ENCODE peak calls at places on chromosomes 7 and 10, in nine cellular contexts. One of them, this sample, is unnamed.

GRCh38 chr10:131691481-131692090 is 209.2 kb upstream of the PPP2R2D start:
- DNase-seq in AG10803: no peak
- DNase-seq in GM10248: no peak
- DNase-seq in ovary: no peak
- DNase-seq in upper lobe of right lung: peak
- DNase-seq in GM12865: no peak
- DNase-seq in mammary epithelial cell: no peak
- DNase-seq in A549: no peak
- DNase-seq in stomach: no peak
- DNase-seq in this sample: no peak

GRCh38 chr10:130960531-130960930 is 351.0 kb downstream of the TCERG1L start:
- DNase-seq in A549: no peak
- DNase-seq in mammary epithelial cell: no peak
- DNase-seq in GM10248: no peak
- DNase-seq in GM12865: no peak
- DNase-seq in stomach: no peak
- DNase-seq in ovary: no peak
- DNase-seq in upper lobe of right lung: no peak
- DNase-seq in AG10803: no peak
- DNase-seq in this sample: no peak

GRCh38 chr10:75616874-75617478 is 185.6 kb downstream of the LRMDA start:
- DNase-seq in A549: no peak
- DNase-seq in upper lobe of right lung: peak
- DNase-seq in mammary epithelial cell: no peak
- DNase-seq in ovary: no peak
- DNase-seq in GM12865: no peak
- DNase-seq in AG10803: no peak
- DNase-seq in stomach: no peak
- DNase-seq in GM10248: no peak
- DNase-seq in this sample: no peak

GRCh38 chr7:37281368-37282092 is 167.1 kb downstream of the ELMO1 start:
- DNase-seq in ovary: no peak
- DNase-seq in AG10803: no peak
- DNase-seq in stomach: no peak
- DNase-seq in mammary epithelial cell: no peak
- DNase-seq in GM10248: no peak
- DNase-seq in A549: no peak
- DNase-seq in upper lobe of right lung: no peak
- DNase-seq in GM12865: no peak
- DNase-seq in this sample: no peak

GRCh38 chr7:23607130-23607529 is 9.9 kb downstream of the CCDC126 start:
- DNase-seq in GM10248: no peak
- DNase-seq in AG10803: no peak
- DNase-seq in mammary epithelial cell: no peak
- DNase-seq in stomach: no peak
- DNase-seq in A549: no peak
- DNase-seq in ovary: no peak
- DNase-seq in upper lobe of right lung: no peak
- DNase-seq in GM12865: no peak
- DNase-seq in this sample: no peak

GRCh38 chr10:130493446-130494198 is 357.4 kb downstream of the GLRX3 start:
- DNase-seq in ovary: no peak
- DNase-seq in stomach: no peak
- DNase-seq in A549: no peak
- DNase-seq in mammary epithelial cell: no peak
- DNase-seq in upper lobe of right lung: no peak
- DNase-seq in GM10248: no peak
- DNase-seq in AG10803: no peak
- DNase-seq in GM12865: no peak
- DNase-seq in this sample: no peak

GRCh38 chr7:137142376-137142775 is 201.2 kb downstream of the PTN start:
- DNase-seq in stomach: no peak
- DNase-seq in AG10803: no peak
- DNase-seq in A549: no peak
- DNase-seq in GM12865: no peak
- DNase-seq in GM10248: no peak
- DNase-seq in mammary epithelial cell: peak
- DNase-seq in ovary: no peak
- DNase-seq in upper lobe of right lung: no peak
- DNase-seq in this sample: peak

GRCh38 chr7:46352335-46352954 is 431.4 kb upstream of the IGFBP3 start:
- DNase-seq in upper lobe of right lung: no peak
- DNase-seq in GM10248: peak
- DNase-seq in mammary epithelial cell: peak
- DNase-seq in AG10803: peak
- DNase-seq in stomach: no peak
- DNase-seq in GM12865: peak
- DNase-seq in A549: peak
- DNase-seq in ovary: peak
- DNase-seq in this sample: peak

GRCh38 chr10:73110345-73110849 is at the start of gene NUDT13:
- DNase-seq in upper lobe of right lung: no peak
- DNase-seq in AG10803: peak
- DNase-seq in GM12865: peak
- DNase-seq in stomach: peak
- DNase-seq in GM10248: peak
- DNase-seq in mammary epithelial cell: peak
- DNase-seq in A549: peak
- DNase-seq in ovary: peak
- DNase-seq in this sample: peak

GRCh38 chr7:28862876-28863275 is 95.3 kb downstream of the TRIL start:
- DNase-seq in AG10803: no peak
- DNase-seq in ovary: no peak
- DNase-seq in GM10248: no peak
- DNase-seq in GM12865: no peak
- DNase-seq in mammary epithelial cell: no peak
- DNase-seq in A549: no peak
- DNase-seq in upper lobe of right lung: no peak
- DNase-seq in stomach: no peak
- DNase-seq in this sample: peak

GRCh38 chr7:45027774-45028114 is 27.7 kb downstream of the CCM2 start:
- DNase-seq in AG10803: no peak
- DNase-seq in GM12865: peak
- DNase-seq in upper lobe of right lung: no peak
- DNase-seq in stomach: no peak
- DNase-seq in mammary epithelial cell: no peak
- DNase-seq in GM10248: no peak
- DNase-seq in A549: no peak
- DNase-seq in ovary: no peak
- DNase-seq in this sample: no peak

GRCh38 chr10:11593612-11594011 is 17.8 kb downstream of the USP6NL start:
- DNase-seq in GM10248: no peak
- DNase-seq in AG10803: no peak
- DNase-seq in GM12865: no peak
- DNase-seq in A549: no peak
- DNase-seq in stomach: no peak
- DNase-seq in ovary: no peak
- DNase-seq in mammary epithelial cell: no peak
- DNase-seq in upper lobe of right lung: no peak
- DNase-seq in this sample: no peak

GRCh38 chr7:53237344-53237913 is 202.0 kb downstream of the POM121L12 start:
- DNase-seq in GM10248: no peak
- DNase-seq in mammary epithelial cell: no peak
- DNase-seq in stomach: no peak
- DNase-seq in upper lobe of right lung: no peak
- DNase-seq in ovary: no peak
- DNase-seq in A549: no peak
- DNase-seq in GM12865: no peak
- DNase-seq in AG10803: no peak
- DNase-seq in this sample: no peak

GRCh38 chr7:53238021-53238605 is 202.7 kb downstream of the POM121L12 start:
- DNase-seq in GM12865: no peak
- DNase-seq in upper lobe of right lung: no peak
- DNase-seq in A549: no peak
- DNase-seq in GM10248: no peak
- DNase-seq in mammary epithelial cell: no peak
- DNase-seq in AG10803: no peak
- DNase-seq in stomach: no peak
- DNase-seq in ovary: no peak
- DNase-seq in this sample: no peak
- TF ChIP-seq CTCF in GM12865: no peak
- TF ChIP-seq CTCF in upper lobe of right lung: no peak
- TF ChIP-seq CTCF in A549: no peak
- TF ChIP-seq CTCF in GM10248: no peak
- TF ChIP-seq CTCF in mammary epithelial cell: no peak
- TF ChIP-seq CTCF in AG10803: no peak
- TF ChIP-seq CTCF in stomach: no peak
- TF ChIP-seq CTCF in ovary: no peak
- TF ChIP-seq CTCF in this sample: no peak

GRCh38 chr10:106355450-106355849 is 809.1 kb downstream of the SORCS1 start:
- DNase-seq in stomach: no peak
- DNase-seq in ovary: no peak
- DNase-seq in GM10248: no peak
- DNase-seq in GM12865: peak
- DNase-seq in AG10803: no peak
- DNase-seq in upper lobe of right lung: no peak
- DNase-seq in A549: no peak
- DNase-seq in mammary epithelial cell: no peak
- DNase-seq in this sample: no peak
- TF ChIP-seq CTCF in stomach: no peak
- TF ChIP-seq CTCF in ovary: no peak
- TF ChIP-seq CTCF in GM10248: peak
- TF ChIP-seq CTCF in GM12865: no peak
- TF ChIP-seq CTCF in AG10803: peak
- TF ChIP-seq CTCF in upper lobe of right lung: no peak
- TF ChIP-seq CTCF in A549: no peak
- TF ChIP-seq CTCF in mammary epithelial cell: peak
- TF ChIP-seq CTCF in this sample: peak

DNA sequence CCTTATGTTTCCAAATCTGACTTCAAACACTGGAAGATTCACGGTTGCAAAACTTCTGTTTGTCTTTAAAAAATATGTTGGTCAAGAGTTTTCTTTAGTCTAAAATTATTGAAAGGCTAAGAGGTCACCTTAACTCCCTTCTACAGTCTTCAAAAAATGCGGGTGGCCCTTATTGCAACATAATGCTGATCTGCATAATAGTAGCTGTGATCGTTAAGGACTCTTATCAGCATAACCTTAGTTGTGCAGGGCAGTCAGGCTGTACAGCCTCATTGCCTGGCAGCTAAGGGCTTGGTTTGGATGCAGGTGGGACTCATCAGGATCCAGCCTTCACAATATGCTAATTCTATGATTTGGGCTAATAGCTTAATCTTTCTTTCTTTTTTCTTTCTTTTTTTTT is 15.0 kb downstream of the KIAA1217 start:
- DNase-seq in GM12865: no peak
- DNase-seq in mammary epithelial cell: no peak
- DNase-seq in AG10803: no peak
- DNase-seq in stomach: no peak
- DNase-seq in upper lobe of right lung: no peak
- DNase-seq in A549: no peak
- DNase-seq in GM10248: no peak
- DNase-seq in ovary: peak
- DNase-seq in this sample: peak
- TF ChIP-seq CTCF in GM12865: no peak
- TF ChIP-seq CTCF in mammary epithelial cell: no peak
- TF ChIP-seq CTCF in AG10803: no peak
- TF ChIP-seq CTCF in stomach: no peak
- TF ChIP-seq CTCF in upper lobe of right lung: no peak
- TF ChIP-seq CTCF in A549: no peak
- TF ChIP-seq CTCF in GM10248: no peak
- TF ChIP-seq CTCF in ovary: no peak
- TF ChIP-seq CTCF in this sample: no peak

GRCh38 chr10:43436291-43437140 is at the start of gene ZNF487:
- DNase-seq in AG10803: peak
- DNase-seq in A549: peak
- DNase-seq in GM12865: peak
- DNase-seq in mammary epithelial cell: peak
- DNase-seq in GM10248: peak
- DNase-seq in stomach: peak
- DNase-seq in ovary: peak
- DNase-seq in upper lobe of right lung: peak
- DNase-seq in this sample: peak
- TF ChIP-seq CTCF in AG10803: peak
- TF ChIP-seq CTCF in A549: peak
- TF ChIP-seq CTCF in GM12865: no peak
- TF ChIP-seq CTCF in mammary epithelial cell: no peak
- TF ChIP-seq CTCF in GM10248: peak
- TF ChIP-seq CTCF in stomach: no peak
- TF ChIP-seq CTCF in ovary: peak
- TF ChIP-seq CTCF in upper lobe of right lung: peak
- TF ChIP-seq CTCF in this sample: peak

DNA sequence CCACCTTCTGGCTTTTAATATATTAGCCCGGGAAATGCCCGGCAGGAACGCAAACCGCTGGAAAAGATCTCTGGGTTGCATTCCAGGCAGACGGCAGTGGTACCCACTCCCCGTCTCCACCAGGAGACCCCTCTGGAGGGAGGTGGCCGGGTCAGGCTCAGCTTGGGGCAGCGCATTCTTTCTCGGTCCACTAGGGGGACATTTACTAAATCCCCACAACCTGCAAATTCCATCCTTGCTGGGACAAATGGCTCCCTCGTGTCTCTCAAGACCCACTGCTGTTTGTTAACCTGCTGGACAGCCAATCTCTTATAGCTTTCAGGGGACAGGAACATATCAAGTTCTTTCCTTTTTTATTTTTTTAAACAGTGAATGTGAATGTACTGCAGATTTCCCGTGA is 45.8 kb upstream of the CARD11 start:
- DNase-seq in GM12865: peak
- DNase-seq in ovary: no peak
- DNase-seq in mammary epithelial cell: no peak
- DNase-seq in stomach: no peak
- DNase-seq in GM10248: no peak
- DNase-seq in A549: peak
- DNase-seq in AG10803: no peak
- DNase-seq in upper lobe of right lung: no peak
- DNase-seq in this sample: peak
- TF ChIP-seq CTCF in GM12865: peak
- TF ChIP-seq CTCF in ovary: no peak
- TF ChIP-seq CTCF in mammary epithelial cell: peak
- TF ChIP-seq CTCF in stomach: no peak
- TF ChIP-seq CTCF in GM10248: peak
- TF ChIP-seq CTCF in A549: peak
- TF ChIP-seq CTCF in AG10803: no peak
- TF ChIP-seq CTCF in upper lobe of right lung: peak
- TF ChIP-seq CTCF in this sample: peak